ENCODE peak calls at places on chromosome 2, in eight cellular contexts. R, W, G, P, J, D, Q and L are unnamed samples.

GRCh38 chr2:50727940-50728339 is 304.0 kb downstream of the NRXN1 start:
- DNase-seq in J (no peak), D (no peak), R (no peak), G (no peak), Q (no peak), P (no peak), W (no peak), L (no peak)

GRCh38 chr2:15636972-15637785 is 45.5 kb downstream of the DDX1 start:
- DNase-seq in Q (peak), G (peak), R (peak), D (peak), P (peak), J (peak), W (peak), L (peak)

GRCh38 chr2:230774348-230774951 is 61.8 kb downstream of the CAB39 start:
- DNase-seq in G (peak), W (no peak), R (no peak), P (no peak), D (no peak), Q (peak), J (peak), L (no peak)

GRCh38 chr2:59939173-59939572 is 614.3 kb downstream of the BCL11A start:
- DNase-seq in R (no peak), J (no peak), P (no peak), D (no peak), G (no peak), Q (no peak), W (no peak), L (no peak)

GRCh38 chr2:28612131-28612812 is 116.4 kb downstream of the PLB1 start:
- DNase-seq in J (no peak), D (no peak), G (peak), Q (no peak), W (no peak), P (no peak), R (no peak), L (no peak)

GRCh38 chr2:168030862-168031624 is 216.4 kb downstream of the STK39 start:
- DNase-seq in P (no peak), D (no peak), Q (peak), J (peak), W (no peak), R (no peak), G (peak), L (peak)

GRCh38 chr2:55159037-55159651 is 72.9 kb downstream of the CLHC1 start:
- DNase-seq in R (no peak), G (no peak), W (no peak), P (peak), D (no peak), J (peak), Q (peak), L (no peak)

GRCh38 chr2:187541086-187542085 is 12.8 kb downstream of the TFPI start:
- DNase-seq in W (no peak), Q (peak), D (no peak), G (no peak), J (peak), R (no peak), P (no peak), L (no peak)

GRCh38 chr2:184756885-184757284 is 158.6 kb downstream of the ZNF804A start:
- DNase-seq in J (no peak), G (no peak), P (no peak), W (no peak), R (no peak), Q (peak), D (no peak), L (no peak)

GRCh38 chr2:172288603-172289002 is 138.8 kb upstream of the ITGA6 start:
- DNase-seq in Q (no peak), W (no peak), J (no peak), D (no peak), P (peak), R (no peak), G (peak), L (no peak)

GRCh38 chr2:45043171-45043570 is 33.9 kb upstream of the SIX2 start:
- DNase-seq in Q (no peak), P (no peak), D (no peak), G (no peak), R (no peak), W (no peak), J (no peak), L (no peak)

GRCh38 chr2:98923244-98923940 is 12.6 kb downstream of the CRACDL start:
- DNase-seq in P (no peak), J (no peak), Q (no peak), R (no peak), G (no peak), W (no peak), D (no peak), L (no peak)
- TF ChIP-seq CTCF in P (no peak), J (peak), Q (no peak), R (peak), G (peak), W (no peak), D (peak), L (no peak)

GRCh38 chr2:219252900-219253752 is at the start of gene TUBA4B:
- DNase-seq in G (peak), Q (no peak), D (peak), P (peak), W (no peak), R (no peak), J (no peak), L (peak)

GRCh38 chr2:219254590-219255219 is 987 bp upstream of the TUBA4A start:
- DNase-seq in Q (peak), R (no peak), P (no peak), G (no peak), J (no peak), D (no peak), W (no peak), L (peak)

GRCh38 chr2:219252570-219252899 is 508 bp upstream of the TUBA4B start:
- DNase-seq in J (no peak), D (no peak), W (no peak), G (no peak), R (no peak), P (peak), Q (no peak), L (no peak)

GRCh38 chr2:219252084-219252483 is 959 bp upstream of the TUBA4B start:
- DNase-seq in G (peak), D (no peak), R (no peak), Q (no peak), J (no peak), P (no peak), W (no peak), L (no peak)

DNA sequence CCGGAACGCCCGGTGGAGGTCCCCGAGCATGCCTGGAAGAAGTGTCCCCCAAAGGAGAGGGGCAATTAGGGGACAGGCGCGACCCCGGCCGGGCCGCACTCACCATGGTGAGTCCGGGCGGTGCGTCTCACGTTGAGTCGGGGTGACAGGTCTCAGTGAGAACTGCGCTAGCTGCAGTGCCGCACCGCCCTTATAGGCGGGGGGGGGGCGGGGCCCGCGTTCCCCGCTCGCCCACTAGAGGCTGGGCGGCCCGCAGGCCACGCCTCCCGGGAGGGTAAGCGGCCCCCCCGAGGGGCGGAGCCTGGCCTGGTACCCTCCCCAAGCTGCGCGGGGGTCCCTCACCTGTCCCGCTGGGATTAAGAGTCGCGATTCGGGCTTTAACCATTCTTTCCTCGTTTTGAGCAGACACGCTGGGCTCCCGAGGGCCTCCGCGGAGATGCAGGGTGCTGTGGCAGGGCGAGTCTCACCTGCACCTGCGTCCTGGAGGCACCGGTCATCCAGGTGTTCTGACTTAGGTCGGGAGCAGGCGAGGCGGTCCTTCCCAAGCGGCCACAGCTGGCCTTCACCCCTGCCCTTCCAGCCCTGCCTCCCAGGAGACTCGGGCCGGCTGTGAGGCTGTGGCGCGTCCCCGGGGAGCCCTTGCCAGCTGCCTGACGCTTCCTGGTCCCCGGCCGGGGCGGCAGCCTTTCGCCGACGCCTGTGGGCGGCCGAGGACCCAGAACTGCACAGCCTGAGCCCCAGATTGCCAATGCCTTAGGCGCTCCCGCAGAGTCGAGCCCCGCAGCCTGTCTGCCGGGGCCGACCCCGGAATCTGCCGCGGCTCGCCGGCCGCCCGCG is at the start of gene TUBA4A:
- DNase-seq in W (peak), J (peak), G (peak), Q (peak), P (peak), D (peak), R (no peak), L (peak)
- TF ChIP-seq CTCF in W (peak), J (no peak), G (peak), Q (no peak), P (no peak), D (no peak), R (no peak), L (no peak)

DNA sequence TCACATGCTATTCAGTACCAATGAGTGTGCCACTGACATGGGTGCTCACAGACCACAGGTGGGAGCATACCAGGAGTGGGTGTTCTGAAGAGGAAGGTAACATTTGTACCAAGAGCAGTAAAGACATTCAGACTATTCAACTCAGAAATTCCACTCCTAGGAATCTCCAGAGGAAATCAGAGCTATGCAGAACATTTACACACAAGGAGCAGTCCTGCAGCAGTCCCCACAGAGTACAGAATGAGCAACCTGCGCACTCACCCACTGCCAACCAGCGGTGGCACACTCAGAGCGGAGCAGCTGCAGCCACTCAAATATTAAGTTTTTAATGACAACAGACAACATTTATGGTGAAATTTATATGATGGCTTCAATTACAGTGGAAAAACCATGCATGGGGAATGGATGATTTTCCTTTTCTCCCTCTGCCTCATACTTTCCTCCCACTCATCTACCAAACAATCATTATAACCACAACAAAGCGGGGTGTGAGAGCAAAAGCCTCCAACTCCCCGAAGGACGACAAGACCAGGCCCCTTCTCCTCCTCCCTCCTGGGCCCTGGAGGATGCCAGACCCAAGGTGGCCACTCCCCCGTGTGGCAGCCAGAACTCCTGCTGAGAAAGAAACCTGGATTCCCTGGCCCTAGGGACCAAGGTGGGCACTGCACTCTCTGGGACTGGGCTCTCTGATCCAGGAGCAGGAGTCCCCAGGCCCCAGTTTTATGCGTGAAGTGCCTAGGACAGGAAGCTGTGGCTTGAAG is 5.4 kb downstream of the HS6ST1 start:
- DNase-seq in D (peak), J (no peak), Q (peak), P (peak), W (peak), G (peak), R (no peak), L (no peak)
- TF ChIP-seq CTCF in D (no peak), J (peak), Q (peak), P (peak), W (no peak), G (peak), R (peak), L (no peak)

GRCh38 chr2:113756088-113757058 is at the start of gene SLC35F5:
- DNase-seq in R (peak), D (peak), Q (peak), P (peak), J (peak), G (peak), W (peak), L (peak)
- TF ChIP-seq CTCF in R (no peak), D (no peak), Q (no peak), P (no peak), J (no peak), G (peak), W (no peak), L (no peak)